ENCODE peak calls at places on chromosomes 7 and 10, in ten cellular contexts. X is heart left ventricle, Z is endothelial cell of umbilical vein, R is uterus, V is sigmoid colon, N is tibial nerve, M is transverse colon, B is IMR-90, I is stomach, H is A549. K is an unnamed sample.

GRCh38 chr10:62083868-62084267 is 182.4 kb downstream of the ARID5B start:
- DNase-seq in N (no peak), X (peak; percentile 79), H (no peak), V (peak; percentile 84), M (peak; percentile 42), R (peak; percentile 69), B (peak; percentile 84), Z (peak; percentile 77), I (peak; percentile 71), K (no peak)

GRCh38 chr10:74752371-74752990 is 73.9 kb upstream of the KAT6B start:
- DNase-seq in X (no peak), I (no peak), H (no peak), V (no peak), Z (no peak), B (no peak), M (no peak), N (no peak), R (no peak), K (no peak)

GRCh38 chr10:63337455-63338251 is 128.1 kb downstream of the JMJD1C start:
- DNase-seq in H (no peak), N (no peak), B (peak; percentile 11), I (no peak), M (no peak), X (no peak), R (no peak), V (no peak), Z (no peak), K (no peak)

GRCh38 chr10:120181154-120181553 is 275.9 kb upstream of the PLPP4 start:
- DNase-seq in H (no peak), B (no peak), N (no peak), R (no peak), I (no peak), Z (no peak), M (no peak), X (no peak), V (no peak), K (no peak)

GRCh38 chr7:103636153-103636552 is 190.1 kb upstream of the SLC26A5 start:
- DNase-seq in Z (peak; percentile 21), I (no peak), M (no peak), V (no peak), H (no peak), N (no peak), B (peak; percentile 45), R (no peak), X (no peak), K (no peak)

GRCh38 chr10:124588736-124589451 is 127.3 kb downstream of the LHPP start:
- DNase-seq in I (peak; percentile 37), V (no peak), Z (peak; percentile 22), M (peak; percentile 62), R (peak; percentile 69), B (peak; percentile 28), H (no peak), X (peak; percentile 53), N (no peak), K (peak; percentile 40)

GRCh38 chr7:73831656-73832579 is 1.1 kb downstream of the CLDN4 start:
- DNase-seq in H (no peak), Z (no peak), B (no peak), X (no peak), M (peak; percentile 81), N (no peak), V (no peak), R (no peak), I (peak; percentile 90), K (no peak)

GRCh38 chr10:11026761-11027160 is 9.1 kb downstream of the CELF2 start:
- DNase-seq in V (no peak), R (no peak), N (no peak), X (no peak), I (no peak), H (no peak), B (no peak), M (no peak), Z (no peak), K (no peak)

GRCh38 chr7:124758327-124758726 is 7.3 kb downstream of the GPR37 start:
- DNase-seq in M (no peak), I (no peak), Z (no peak), B (peak; percentile 74), N (no peak), V (no peak), R (no peak), H (no peak), X (no peak), K (no peak)

GRCh38 chr7:74226633-74227032 is 16.8 kb downstream of the LAT2 start:
- DNase-seq in Z (no peak), R (no peak), B (no peak), V (no peak), M (peak; percentile 22), N (no peak), X (peak; percentile 41), H (no peak), I (no peak), K (no peak)

GRCh38 chr10:96288151-96288621 is 16.0 kb upstream of the DNTT start:
- DNase-seq in B (no peak), V (no peak), M (no peak), R (no peak), X (no peak), H (no peak), N (no peak), I (no peak), Z (no peak), K (no peak)

GRCh38 chr10:96289218-96289910 is 14.9 kb upstream of the DNTT start:
- DNase-seq in I (no peak), B (no peak), X (no peak), R (no peak), N (no peak), Z (no peak), H (no peak), V (no peak), M (no peak), K (no peak)

GRCh38 chr10:96292971-96293909 is 11.0 kb upstream of the DNTT start:
- DNase-seq in B (peak; percentile 46), X (no peak), Z (peak; percentile 52), H (peak; percentile 35), N (no peak), M (peak; percentile 35), R (no peak), I (no peak), V (no peak), K (peak; percentile 9)

GRCh38 chr10:96287392-96288105 is 16.2 kb upstream of the BLNK start:
- DNase-seq in R (no peak), M (no peak), X (no peak), B (no peak), H (no peak), Z (no peak), I (peak; percentile 35), N (no peak), V (no peak), K (no peak)

DNA sequence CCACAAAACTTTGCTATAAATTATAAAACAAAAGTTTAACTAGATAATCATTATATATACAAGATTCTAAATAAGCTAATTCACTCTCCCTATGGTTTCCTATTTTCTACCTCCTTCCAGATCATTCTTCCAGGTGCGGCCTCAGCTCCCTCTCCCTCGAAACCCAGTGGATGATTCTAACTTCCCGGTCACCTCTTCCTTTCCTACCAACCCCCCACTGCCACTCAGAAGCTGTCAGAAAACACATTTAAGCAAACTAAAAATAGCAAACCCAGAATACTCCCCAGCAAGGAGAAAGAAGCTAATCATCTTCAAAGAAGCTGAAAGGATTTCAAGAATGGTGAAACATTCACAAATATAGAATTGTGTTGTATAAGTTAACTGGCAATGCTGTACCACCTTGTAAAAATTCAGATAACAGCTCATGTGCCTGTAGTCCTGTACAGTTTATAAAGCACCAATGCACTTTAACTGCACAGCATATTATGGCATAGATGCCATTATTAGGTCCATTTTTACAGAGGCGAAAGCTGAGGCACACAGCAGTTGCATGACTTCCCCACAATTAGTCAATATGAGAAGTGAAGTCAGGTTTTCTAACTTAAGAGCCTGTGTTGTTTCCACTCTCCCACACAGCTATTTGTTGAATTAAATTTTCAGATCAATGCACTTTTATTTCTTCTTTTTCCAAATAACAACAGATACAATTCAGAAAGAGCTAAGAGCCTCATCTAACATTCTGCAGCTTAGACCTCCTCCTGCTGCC is 13.7 kb upstream of the DNTT start:
- DNase-seq in X (no peak), B (no peak), V (no peak), M (no peak), Z (no peak), N (no peak), R (no peak), I (no peak), H (no peak), K (no peak)
- TF ChIP-seq POLR2A in X (no peak), B (no peak), V (no peak), M (no peak), Z (no peak), N (no peak), R (no peak), I (no peak), H (no peak), K (no peak)

GRCh38 chr7:150378115-150378852 is 846 bp upstream of the ZNF775 start:
- DNase-seq in R (peak; percentile 67), M (peak; percentile 80), Z (peak; percentile 77), X (peak; percentile 72), V (peak; percentile 76), B (peak; percentile 57), H (peak; percentile 72), I (peak; percentile 66), N (no peak), K (peak; percentile 85)
- TF ChIP-seq POLR2A in R (no peak), M (no peak), Z (no peak), X (no peak), V (no peak), B (no peak), H (peak; percentile 17), I (no peak), N (no peak), K (peak; percentile 16)

DNA sequence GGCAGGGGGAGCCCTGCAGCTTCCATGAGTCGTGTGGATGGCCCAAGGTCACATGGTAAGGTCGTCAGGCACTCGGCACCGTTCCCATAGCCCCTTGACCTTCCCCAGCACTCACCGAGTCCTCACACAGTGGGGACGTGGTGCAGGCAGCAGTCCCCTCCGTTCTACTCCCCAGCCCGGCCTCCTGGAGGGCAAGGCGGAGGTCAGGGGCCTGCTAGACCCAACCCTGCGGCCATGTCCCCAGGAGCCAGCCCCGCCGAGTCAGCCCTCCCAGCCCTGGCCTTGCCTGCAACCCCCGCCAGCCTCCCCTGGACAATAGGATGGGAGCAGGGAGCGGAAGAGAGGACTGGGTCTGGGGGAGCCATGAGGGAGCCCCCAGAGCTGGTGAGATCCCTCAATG is 65.2 kb downstream of the ELFN1 start:
- DNase-seq in X (no peak), Z (no peak), B (no peak), I (no peak), N (no peak), V (no peak), R (no peak), M (no peak), H (no peak), K (no peak)
- TF ChIP-seq POLR2A in X (no peak), Z (no peak), B (no peak), I (no peak), N (no peak), V (no peak), R (no peak), M (no peak), H (no peak), K (no peak)

DNA sequence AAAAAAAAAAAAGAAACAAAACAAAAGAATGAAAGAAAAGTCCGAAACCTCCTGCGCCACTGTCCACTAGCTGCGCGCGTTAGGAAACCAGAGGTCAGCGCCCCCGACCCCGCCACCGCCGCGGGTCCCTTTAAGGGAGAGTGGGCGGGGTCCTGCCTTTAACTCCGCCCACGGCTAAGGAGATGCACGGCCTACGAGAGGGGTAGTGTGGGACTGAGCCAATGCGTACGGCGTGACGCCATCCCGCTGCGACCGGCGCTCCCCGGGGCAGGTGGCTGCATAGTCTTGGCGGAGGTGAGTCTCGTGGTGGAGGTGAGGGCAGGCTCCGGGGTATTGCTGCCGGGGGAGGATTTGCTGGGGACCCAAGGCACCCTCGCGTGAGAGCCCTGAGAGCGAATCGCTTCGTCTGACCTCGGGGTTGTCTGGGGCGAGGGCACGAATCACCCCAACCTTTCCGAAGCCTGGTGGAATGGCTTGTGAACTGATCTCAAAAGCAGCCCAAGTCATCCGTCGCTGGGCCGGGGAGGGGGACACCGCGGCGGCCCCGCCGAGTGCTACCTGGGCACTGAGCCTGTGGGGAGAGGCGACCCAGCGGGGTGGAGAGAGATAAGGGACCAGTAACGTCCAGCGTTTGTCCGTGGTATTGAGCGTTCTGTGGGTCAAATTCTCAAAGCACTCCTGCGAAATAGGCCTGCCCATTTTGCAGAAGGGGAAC is at the start of gene MRPS17:
- DNase-seq in X (peak; percentile 91), I (peak; percentile 95), V (peak; percentile 94), H (peak; percentile 97), M (peak; percentile 96), B (peak; percentile 79), N (peak; percentile 72), Z (peak; percentile 89), R (peak; percentile 86), K (peak; percentile 99)
- TF ChIP-seq POLR2A in X (no peak), I (peak; percentile 51), V (peak; percentile 61), H (peak; percentile 94), M (peak; percentile 88), B (peak; percentile 56), N (peak; percentile 40), Z (peak; percentile 79), R (peak; percentile 60), K (peak; percentile 84)

K was measured in H54.